ENCODE peak calls at places on chromosome 17, in seven cellular contexts. K is cardiac muscle cell; M is CD4-positive, alpha-beta memory T cell; Q is ascending aorta; E is stomach; J is K562; V is PC-3. P is an unnamed sample.

GRCh38 chr17:38358586-38359513 is 7.2 kb downstream of the SOCS7 start:
- DNase-seq in K (no peak), M (no peak), Q (no peak), E (no peak), J (no peak), V (no peak), P (no peak)

GRCh38 chr17:48429638-48430586 is at the start of gene SKAP1:
- DNase-seq in K (no peak), M (peak; percentile 68), Q (no peak), E (peak; percentile 49), J (no peak), V (no peak), P (no peak)

GRCh38 chr17:55442953-55443683 is 21.5 kb upstream of the MMD start:
- DNase-seq in K (no peak), M (no peak), Q (no peak), E (no peak), J (no peak), V (no peak), P (no peak)

GRCh38 chr17:59154335-59154720 is 658 bp downstream of the SKA2 start:
- DNase-seq in K (peak; percentile 70), M (no peak), Q (no peak), E (peak; percentile 37), J (peak; percentile 25), V (peak; percentile 56), P (peak; percentile 58)

GRCh38 chr17:72386619-72387237 is 265.9 kb downstream of the SOX9 start:
- DNase-seq in K (no peak), M (no peak), Q (no peak), E (no peak), J (no peak), V (peak; percentile 51), P (no peak)

GRCh38 chr17:21286066-21286770 is 1.7 kb downstream of the MAP2K3 start:
- DNase-seq in K (peak; percentile 91), M (no peak), Q (peak; percentile 95), E (peak; percentile 91), J (no peak), V (peak; percentile 99), P (no peak)

GRCh38 chr17:74325743-74326379 is at the start of gene KIF19:
- DNase-seq in K (peak; percentile 68), M (peak; percentile 47), Q (no peak), E (peak; percentile 55), J (peak; percentile 94), V (no peak), P (no peak)

GRCh38 chr17:82483204-82483660 is 24.7 kb downstream of the NARF start:
- DNase-seq in K (no peak), M (no peak), Q (no peak), E (no peak), J (no peak), V (no peak), P (no peak)

DNA sequence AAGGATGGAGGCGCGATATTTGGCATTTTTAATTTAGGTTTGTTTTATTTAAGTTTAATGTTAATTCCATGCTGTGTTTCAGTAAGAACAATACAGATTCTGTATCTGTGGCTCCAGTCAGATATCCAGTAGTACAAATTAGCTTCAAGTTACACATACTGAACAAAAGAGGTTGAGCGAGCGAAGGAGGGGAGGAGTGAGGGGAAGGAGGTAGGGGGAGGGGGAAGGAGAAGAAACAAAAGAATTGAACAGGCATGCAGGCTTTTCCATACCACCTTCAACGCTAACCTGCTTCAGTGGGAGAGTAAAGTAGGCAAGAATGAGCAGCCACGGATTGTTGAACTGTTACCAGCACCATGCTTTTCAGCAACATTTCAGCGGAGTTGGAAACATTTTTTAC is 55.5 kb downstream of the YWHAE start:
- DNase-seq in K (no peak), M (no peak), Q (no peak), E (no peak), J (no peak), V (no peak), P (no peak)
- H3K4me3 ChIP-seq in K (no peak overlapping the region), M (no peak overlapping the region), Q (no peak overlapping the region), E (no peak overlapping the region), J (no peak overlapping the region), V (no peak overlapping the region), P (no peak overlapping the region)

GRCh38 chr17:43548689-43549379 is 2.7 kb upstream of the ETV4 start:
- DNase-seq in K (no peak), M (no peak), Q (no peak), E (no peak), J (no peak), V (no peak), P (no peak)
- H3K27ac ChIP-seq in K (no peak overlapping the region), M (no peak overlapping the region), Q (no peak overlapping the region), E (no peak overlapping the region), J (no peak overlapping the region), V (no peak overlapping the region), P (no peak overlapping the region)

GRCh38 chr17:77779711-77780539 is 178.6 kb upstream of the TNRC6C start:
- DNase-seq in K (peak; percentile 26), M (no peak), Q (no peak), E (no peak), J (no peak), V (no peak), P (no peak)

GRCh38 chr17:77781536-77781935 is 177.0 kb upstream of the TNRC6C start:
- DNase-seq in K (no peak), M (no peak), Q (no peak), E (no peak), J (no peak), V (no peak), P (no peak)

GRCh38 chr17:77782611-77783010 is 175.9 kb upstream of the TNRC6C start:
- DNase-seq in K (no peak), M (no peak), Q (no peak), E (no peak), J (no peak), V (no peak), P (no peak)

GRCh38 chr17:77774182-77774581 is 184.3 kb upstream of the TNRC6C start:
- DNase-seq in K (no peak), M (no peak), Q (no peak), E (no peak), J (no peak), V (no peak), P (no peak)

DNA sequence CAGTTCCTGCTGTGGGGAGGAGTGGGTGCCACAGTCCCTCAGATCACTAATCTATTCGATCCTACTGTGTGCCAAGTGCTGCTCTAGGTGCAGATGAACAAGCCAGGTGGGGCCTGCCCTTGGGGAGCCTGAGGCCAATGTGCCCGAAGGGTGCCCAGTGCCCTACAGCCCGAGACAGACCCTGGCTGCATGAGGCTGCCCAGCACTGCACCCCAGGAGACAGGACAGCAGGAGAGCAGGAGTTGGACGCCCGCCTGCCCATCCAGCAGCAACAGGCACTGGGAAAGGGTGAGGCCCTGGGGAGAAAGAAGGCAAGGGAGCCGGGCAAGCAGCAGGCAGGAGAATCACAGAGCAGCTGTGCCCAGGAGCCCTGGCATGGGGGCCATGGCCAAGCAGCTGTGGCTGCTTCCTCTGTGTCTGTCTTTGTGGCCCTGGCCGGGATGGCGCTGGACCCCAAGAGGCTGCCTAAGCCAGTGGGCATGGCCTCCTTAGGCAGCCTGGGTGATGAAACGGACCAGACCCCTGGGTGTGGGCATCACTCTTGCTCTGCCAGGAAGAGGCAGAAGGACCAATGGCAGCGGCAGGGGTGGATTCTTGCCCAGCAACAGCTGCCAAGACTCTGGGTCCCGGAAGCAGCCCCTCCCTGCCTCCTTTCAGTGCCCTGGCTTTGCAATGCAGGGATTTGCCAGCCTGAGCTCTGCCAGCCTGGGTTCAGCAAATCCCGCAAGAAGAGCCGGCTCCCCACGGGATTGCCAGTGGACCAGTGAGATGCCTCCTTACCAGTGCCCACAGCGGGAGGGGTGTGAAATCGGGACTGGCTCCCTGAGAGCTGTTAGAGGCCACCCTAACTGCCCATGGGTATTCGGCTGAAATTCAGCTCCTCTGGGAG is 179.6 kb upstream of the TNRC6C start:
- DNase-seq in K (no peak), M (no peak), Q (peak; percentile 47), E (peak; percentile 34), J (no peak), V (no peak), P (no peak)
- H3K4me3 ChIP-seq in K (no peak overlapping the region), M (no peak overlapping the region), Q (peak overlapping the region; percentile 37), E (no peak overlapping the region), J (no peak overlapping the region), V (no peak overlapping the region), P (no peak overlapping the region)

DNA sequence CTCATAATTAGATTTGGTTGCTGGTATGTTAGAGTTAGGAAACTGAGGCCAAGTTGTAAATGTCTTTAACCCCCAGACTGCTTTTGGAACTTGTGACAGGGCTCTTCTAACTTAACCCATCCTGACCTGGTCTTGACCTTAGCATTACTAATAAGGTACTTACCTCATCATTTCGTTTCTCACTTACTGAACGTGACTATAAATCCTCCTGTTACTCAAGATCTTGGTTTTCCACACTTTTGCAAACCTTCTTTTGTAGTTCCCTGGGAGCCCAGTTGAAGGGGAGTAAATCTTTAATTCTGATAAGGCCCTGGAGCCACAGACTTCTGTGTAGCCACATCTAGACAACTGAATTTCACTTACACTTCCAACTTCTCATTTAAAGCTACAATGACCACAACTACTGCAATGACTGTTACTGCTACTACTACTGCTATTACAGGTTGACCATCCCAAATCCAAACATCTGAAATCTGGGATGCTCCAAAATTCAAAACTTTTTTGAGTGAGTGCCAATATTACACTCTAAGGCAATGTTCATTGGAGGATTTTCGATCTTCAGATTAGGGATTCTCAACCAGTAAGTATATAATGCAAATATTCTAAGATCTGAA is 248.8 kb upstream of the TBX2 start:
- DNase-seq in K (no peak), M (no peak), Q (no peak), E (no peak), J (no peak), V (no peak), P (no peak)
- H3K27ac ChIP-seq in K (no peak overlapping the region), M (no peak overlapping the region), Q (no peak overlapping the region), E (no peak overlapping the region), J (no peak overlapping the region), V (no peak overlapping the region), P (no peak overlapping the region)

GRCh38 chr17:42181851-42182207 is 887 bp upstream of the KCNH4 start:
- DNase-seq in K (no peak), M (no peak), Q (no peak), E (no peak), J (no peak), V (no peak), P (no peak)
- H3K4me3 ChIP-seq in K (no peak overlapping the region), M (peak overlapping the region; percentile 53), Q (no peak overlapping the region), E (no peak overlapping the region), J (no peak overlapping the region), V (no peak overlapping the region), P (no peak overlapping the region)

GRCh38 chr17:17034028-17034427 is 8.2 kb upstream of the MPRIP start:
- DNase-seq in K (no peak), M (no peak), Q (no peak), E (no peak), J (no peak), V (no peak), P (no peak)

GRCh38 chr17:17035920-17036319 is 6.3 kb upstream of the MPRIP start:
- DNase-seq in K (no peak), M (no peak), Q (no peak), E (no peak), J (no peak), V (no peak), P (no peak)

GRCh38 chr17:17033466-17033865 is 8.8 kb upstream of the MPRIP start:
- DNase-seq in K (no peak), M (no peak), Q (no peak), E (no peak), J (no peak), V (no peak), P (no peak)

GRCh38 chr17:17035490-17035889 is 6.8 kb upstream of the MPRIP start:
- DNase-seq in K (no peak), M (no peak), Q (no peak), E (no peak), J (no peak), V (no peak), P (no peak)

GRCh38 chr17:17034496-17035066 is 7.7 kb upstream of the MPRIP start:
- DNase-seq in K (no peak), M (no peak), Q (no peak), E (no peak), J (no peak), V (no peak), P (no peak)
- H3K27ac ChIP-seq in K (no peak overlapping the region), M (no peak overlapping the region), Q (peak overlapping the region; percentile 65), E (peak overlapping the region; percentile 29), J (no peak overlapping the region), V (peak overlapping the region; percentile 1), P (no peak overlapping the region)

GRCh38 chr17:27266228-27266627 is 27.7 kb upstream of the WSB1 start:
- DNase-seq in K (no peak), M (no peak), Q (no peak), E (no peak), J (no peak), V (no peak), P (no peak)
- H3K4me3 ChIP-seq in K (no peak overlapping the region), M (no peak overlapping the region), Q (no peak overlapping the region), E (no peak overlapping the region), J (no peak overlapping the region), V (no peak overlapping the region), P (no peak overlapping the region)